ENCODE peak calls at places on chromosomes 2 and 18, in four cellular contexts. One of them, this sample, is unnamed.

GRCh38 chr18:41763361-41763760 is 191.7 kb upstream of the PIK3C3 start:
- DNase-seq in SK-N-SH: no peak
- DNase-seq in sigmoid colon: no peak
- DNase-seq in stomach: no peak
- DNase-seq in this sample: no peak

GRCh38 chr2:148990968-148991367 is 47.5 kb upstream of the LYPD6B start:
- DNase-seq in SK-N-SH: peak; percentile 11
- DNase-seq in sigmoid colon: no peak
- DNase-seq in stomach: no peak
- DNase-seq in this sample: no peak

GRCh38 chr2:28080911-28081310 is 190.4 kb downstream of the BABAM2 start:
- DNase-seq in SK-N-SH: no peak
- DNase-seq in sigmoid colon: peak; percentile 74
- DNase-seq in stomach: no peak
- DNase-seq in this sample: no peak

GRCh38 chr2:43225093-43225787 is 1.2 kb downstream of the ZFP36L2 start:
- DNase-seq in SK-N-SH: peak; percentile 51
- DNase-seq in sigmoid colon: peak; percentile 87
- DNase-seq in stomach: peak; percentile 67
- DNase-seq in this sample: no peak

GRCh38 chr2:196324212-196324611 is 152.8 kb upstream of the STK17B start:
- DNase-seq in SK-N-SH: no peak
- DNase-seq in sigmoid colon: no peak
- DNase-seq in stomach: no peak
- DNase-seq in this sample: no peak

GRCh38 chr2:99940963-99941362 is 201.4 kb downstream of the AFF3 start:
- DNase-seq in SK-N-SH: no peak
- DNase-seq in sigmoid colon: no peak
- DNase-seq in stomach: no peak
- DNase-seq in this sample: no peak

GRCh38 chr2:196449083-196449482 is 190.4 kb upstream of the CCDC150 start:
- DNase-seq in SK-N-SH: no peak
- DNase-seq in sigmoid colon: no peak
- DNase-seq in stomach: no peak
- DNase-seq in this sample: no peak

GRCh38 chr2:175439416-175439815 is 257.9 kb upstream of the ATP5MC3 start:
- DNase-seq in SK-N-SH: no peak
- DNase-seq in sigmoid colon: no peak
- DNase-seq in stomach: no peak
- DNase-seq in this sample: no peak

GRCh38 chr18:38052879-38053590 is 487.4 kb upstream of the CELF4 start:
- DNase-seq in SK-N-SH: no peak
- DNase-seq in sigmoid colon: no peak
- DNase-seq in stomach: no peak
- DNase-seq in this sample: no peak

GRCh38 chr2:121363632-121364420 is 78.8 kb upstream of the TFCP2L1 start:
- DNase-seq in SK-N-SH: no peak
- DNase-seq in sigmoid colon: no peak
- DNase-seq in stomach: no peak
- DNase-seq in this sample: no peak

GRCh38 chr2:160054984-160055725 is 7.3 kb downstream of the PLA2R1 start:
- DNase-seq in SK-N-SH: no peak
- DNase-seq in sigmoid colon: no peak
- DNase-seq in stomach: no peak
- DNase-seq in this sample: no peak

GRCh38 chr18:8142131-8142711 is 467.0 kb upstream of the RAB12 start:
- DNase-seq in SK-N-SH: no peak
- DNase-seq in sigmoid colon: no peak
- DNase-seq in stomach: no peak
- DNase-seq in this sample: no peak

GRCh38 chr2:120559401-120559800 is 176.3 kb upstream of the GLI2 start:
- DNase-seq in SK-N-SH: no peak
- DNase-seq in sigmoid colon: no peak
- DNase-seq in stomach: no peak
- DNase-seq in this sample: no peak

GRCh38 chr2:47041065-47041464 is 114.0 kb downstream of the STPG4 start:
- DNase-seq in SK-N-SH: peak; percentile 71
- DNase-seq in sigmoid colon: peak; percentile 80
- DNase-seq in stomach: no peak
- DNase-seq in this sample: no peak

GRCh38 chr2:72883356-72883962 is 3.7 kb upstream of the SPR start:
- DNase-seq in SK-N-SH: no peak
- DNase-seq in sigmoid colon: no peak
- DNase-seq in stomach: no peak
- DNase-seq in this sample: peak; percentile 23
- H3K27me3 ChIP-seq in SK-N-SH: no peaks in the 10 kb centered on the region
- H3K27me3 ChIP-seq in sigmoid colon: no peaks in the 10 kb centered on the region
- H3K27me3 ChIP-seq in stomach: no peaks in the 10 kb centered on the region
- H3K27me3 ChIP-seq in this sample: peaks cover 8% of the 10 kb centered on the region

GRCh38 chr2:127763776-127764175 is 47.2 kb downstream of the WDR33 start:
- DNase-seq in SK-N-SH: no peak
- DNase-seq in sigmoid colon: no peak
- DNase-seq in stomach: no peak
- DNase-seq in this sample: no peak

GRCh38 chr2:127762846-127763245 is 48.1 kb downstream of the WDR33 start:
- DNase-seq in SK-N-SH: no peak
- DNase-seq in sigmoid colon: no peak
- DNase-seq in stomach: no peak
- DNase-seq in this sample: no peak

GRCh38 chr2:127759931-127760330 is 51.0 kb downstream of the WDR33 start:
- DNase-seq in SK-N-SH: no peak
- DNase-seq in sigmoid colon: no peak
- DNase-seq in stomach: no peak
- DNase-seq in this sample: no peak

DNA sequence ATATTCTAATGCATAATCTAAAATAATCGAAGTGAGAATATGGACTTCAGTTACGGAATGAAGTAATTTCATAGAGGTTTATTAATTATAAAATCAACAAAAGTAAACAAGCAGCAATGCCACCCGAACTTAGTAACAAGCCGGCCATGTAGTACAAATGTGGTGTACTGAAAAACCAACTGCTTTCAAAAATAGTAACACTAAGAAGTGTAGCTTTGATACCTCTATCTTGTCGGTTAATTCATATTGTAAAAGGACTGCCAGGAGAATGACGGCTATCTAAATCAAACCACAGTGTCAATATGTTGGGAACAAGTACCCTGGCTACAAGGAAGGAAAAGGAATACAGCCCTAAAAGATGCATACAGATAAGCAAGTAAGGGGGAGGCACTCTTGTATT is 48.5 kb downstream of the WDR33 start:
- DNase-seq in SK-N-SH: no peak
- DNase-seq in sigmoid colon: no peak
- DNase-seq in stomach: no peak
- DNase-seq in this sample: no peak
- TF ChIP-seq POLR2AphosphoS5 in SK-N-SH: no peak
- TF ChIP-seq POLR2AphosphoS5 in sigmoid colon: no peak
- TF ChIP-seq POLR2AphosphoS5 in stomach: no peak
- TF ChIP-seq POLR2AphosphoS5 in this sample: no peak

GRCh38 chr2:177303939-177304338 is 39.4 kb upstream of the NFE2L2 start:
- DNase-seq in SK-N-SH: no peak
- DNase-seq in sigmoid colon: no peak
- DNase-seq in stomach: no peak
- DNase-seq in this sample: no peak
- TF ChIP-seq CTCF in SK-N-SH: no peak
- TF ChIP-seq CTCF in sigmoid colon: no peak
- TF ChIP-seq CTCF in stomach: no peak
- TF ChIP-seq CTCF in this sample: no peak

GRCh38 chr2:8579686-8580085 is 102.2 kb upstream of the ID2 start:
- DNase-seq in SK-N-SH: no peak
- DNase-seq in sigmoid colon: no peak
- DNase-seq in stomach: no peak
- DNase-seq in this sample: no peak
- H3K27me3 ChIP-seq in SK-N-SH: no peaks in the 10 kb centered on the region
- H3K27me3 ChIP-seq in sigmoid colon: no peaks in the 10 kb centered on the region
- H3K27me3 ChIP-seq in stomach: no peaks in the 10 kb centered on the region
- H3K27me3 ChIP-seq in this sample: no peaks in the 10 kb centered on the region

GRCh38 chr2:98771771-98772521 is 41.0 kb upstream of the MGAT4A start:
- DNase-seq in SK-N-SH: no peak
- DNase-seq in sigmoid colon: no peak
- DNase-seq in stomach: no peak
- DNase-seq in this sample: peak; percentile 53
- TF ChIP-seq POLR2AphosphoS5 in SK-N-SH: no peak
- TF ChIP-seq POLR2AphosphoS5 in sigmoid colon: no peak
- TF ChIP-seq POLR2AphosphoS5 in stomach: no peak
- TF ChIP-seq POLR2AphosphoS5 in this sample: peak; percentile 12

DNA sequence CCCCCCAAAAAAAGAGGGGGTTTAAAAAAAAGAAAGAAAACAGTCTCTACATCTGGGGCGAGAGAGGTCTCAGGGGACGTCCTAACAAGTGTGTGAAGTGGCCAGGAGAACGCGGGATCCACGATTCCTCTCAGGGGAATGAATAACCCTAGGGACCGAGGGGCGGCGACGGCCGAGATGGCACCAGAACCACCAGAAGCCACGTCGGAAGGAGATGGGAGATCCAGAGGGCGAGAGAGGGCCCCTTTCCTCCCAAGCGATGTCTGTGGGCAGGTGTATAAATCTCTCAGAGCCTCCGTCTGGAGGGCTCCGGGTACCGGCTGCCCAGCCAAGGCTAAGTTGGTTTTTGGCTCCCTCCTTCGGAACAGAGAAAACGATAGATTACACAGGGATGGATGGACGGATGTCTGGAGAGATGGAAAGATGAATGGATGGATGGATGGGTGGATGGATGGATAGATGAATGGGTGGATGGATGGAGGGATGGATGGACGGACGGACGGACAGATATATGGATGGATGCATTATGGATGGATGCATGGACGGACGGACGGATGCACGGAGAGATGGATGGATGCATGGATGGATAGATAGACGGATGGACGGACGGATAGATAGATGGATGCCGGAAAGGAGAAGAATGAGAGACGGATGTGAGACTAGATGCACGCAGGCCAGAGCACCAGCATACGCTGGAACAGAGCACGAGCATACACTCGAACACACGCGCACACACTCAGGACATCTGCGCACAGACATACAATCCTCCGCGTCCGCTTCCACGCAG is 1.6 kb downstream of the EPHA4 start:
- DNase-seq in SK-N-SH: peak; percentile 3
- DNase-seq in sigmoid colon: no peak
- DNase-seq in stomach: no peak
- DNase-seq in this sample: no peak
- TF ChIP-seq CTCF in SK-N-SH: no peak
- TF ChIP-seq CTCF in sigmoid colon: no peak
- TF ChIP-seq CTCF in stomach: no peak
- TF ChIP-seq CTCF in this sample: no peak

DNA sequence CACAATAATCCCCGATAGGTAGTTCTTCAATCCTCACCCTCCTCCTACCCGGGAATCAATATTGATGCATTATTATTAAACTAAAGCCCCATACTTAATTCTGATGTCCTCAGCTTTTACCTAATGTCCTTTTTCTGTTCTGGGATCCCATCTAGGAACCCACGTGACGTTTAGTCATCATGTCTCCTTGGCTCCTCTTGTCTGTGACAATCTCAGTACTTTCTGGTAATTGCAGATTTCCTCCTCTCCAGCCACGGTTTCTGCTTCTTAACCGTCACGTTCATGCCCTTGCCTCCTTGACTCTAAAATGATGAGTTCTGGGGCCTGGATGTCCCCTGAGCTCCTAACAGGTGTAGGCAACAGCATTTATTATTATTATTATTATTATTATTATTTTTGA is 2.9 kb upstream of the DGKD start:
- DNase-seq in SK-N-SH: no peak
- DNase-seq in sigmoid colon: no peak
- DNase-seq in stomach: no peak
- DNase-seq in this sample: no peak
- H3K27me3 ChIP-seq in SK-N-SH: no peaks in the 10 kb centered on the region
- H3K27me3 ChIP-seq in sigmoid colon: no peaks in the 10 kb centered on the region
- H3K27me3 ChIP-seq in stomach: no peaks in the 10 kb centered on the region
- H3K27me3 ChIP-seq in this sample: no peaks in the 10 kb centered on the region

DNA sequence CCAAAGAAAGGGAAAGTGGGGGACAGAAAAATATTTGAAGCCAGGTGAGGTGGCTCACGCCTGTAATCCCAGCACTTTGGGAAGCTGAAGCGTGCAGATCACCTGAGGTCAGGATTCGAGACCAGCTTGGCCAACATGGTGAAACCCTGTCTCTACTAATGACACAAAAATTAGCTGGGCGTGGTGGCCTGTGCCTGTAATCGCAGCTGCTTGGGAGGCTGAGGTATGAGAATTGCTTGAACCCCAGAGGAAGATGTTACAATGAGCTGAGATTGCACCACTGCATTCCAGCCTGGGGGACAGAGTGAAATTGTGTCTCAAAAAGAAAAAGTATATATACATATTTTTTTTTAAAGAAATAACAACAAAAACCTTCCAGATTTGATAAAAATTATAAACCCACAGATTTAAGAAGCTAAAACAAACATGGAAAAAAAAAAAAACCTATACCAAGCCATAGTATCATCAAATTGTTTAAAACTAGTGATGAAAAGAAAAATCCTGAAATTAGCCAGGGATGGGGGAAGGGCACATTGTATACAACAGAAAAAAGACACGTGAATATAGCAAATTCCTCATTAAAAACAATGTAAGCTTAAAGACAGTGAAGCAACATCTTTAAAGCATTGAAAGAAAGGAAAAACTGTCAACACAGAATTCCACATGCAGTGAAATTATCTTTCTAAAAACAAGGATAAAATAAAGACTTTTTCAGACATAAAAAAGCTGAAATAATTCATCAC is 40.4 kb upstream of the MYCN start:
- DNase-seq in SK-N-SH: no peak
- DNase-seq in sigmoid colon: no peak
- DNase-seq in stomach: no peak
- DNase-seq in this sample: no peak
- TF ChIP-seq POLR2AphosphoS5 in SK-N-SH: no peak
- TF ChIP-seq POLR2AphosphoS5 in sigmoid colon: no peak
- TF ChIP-seq POLR2AphosphoS5 in stomach: no peak
- TF ChIP-seq POLR2AphosphoS5 in this sample: no peak

GRCh38 chr2:232444409-232445148 is 11.4 kb upstream of the ALPI start:
- DNase-seq in SK-N-SH: peak; percentile 75
- DNase-seq in sigmoid colon: no peak
- DNase-seq in stomach: peak; percentile 57
- DNase-seq in this sample: peak; percentile 41
- TF ChIP-seq CTCF in SK-N-SH: peak; percentile 64
- TF ChIP-seq CTCF in sigmoid colon: peak; percentile 15
- TF ChIP-seq CTCF in stomach: no peak
- TF ChIP-seq CTCF in this sample: peak; percentile 72

DNA sequence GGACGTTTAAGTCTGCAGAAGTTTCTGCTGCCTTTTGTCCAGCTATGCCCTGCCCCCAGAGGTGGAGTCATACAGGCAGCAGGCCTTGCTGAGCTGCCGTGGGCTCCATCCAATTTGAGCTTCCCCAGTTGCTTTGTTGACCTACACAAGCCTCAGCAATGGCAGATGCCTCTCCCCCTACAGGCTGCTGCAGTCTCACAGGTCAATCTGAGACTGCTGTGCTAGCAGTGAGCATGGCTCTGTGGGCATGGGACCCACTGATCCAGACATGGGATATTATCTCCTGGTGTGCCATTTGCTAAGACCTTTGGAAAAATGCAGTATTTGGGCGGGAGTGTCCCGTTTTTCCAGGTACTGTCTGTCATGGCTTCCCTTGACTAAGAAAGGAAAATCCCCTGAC is 726.0 kb downstream of the ERBB4 start:
- DNase-seq in SK-N-SH: no peak
- DNase-seq in sigmoid colon: no peak
- DNase-seq in stomach: no peak
- DNase-seq in this sample: no peak
- H3K27me3 ChIP-seq in SK-N-SH: no peaks in the 10 kb centered on the region
- H3K27me3 ChIP-seq in sigmoid colon: no peaks in the 10 kb centered on the region
- H3K27me3 ChIP-seq in stomach: no peaks in the 10 kb centered on the region
- H3K27me3 ChIP-seq in this sample: no peaks in the 10 kb centered on the region